ENCODE peak calls at places on chromosomes 5 and 9, in six cellular contexts. One of them, this sample, is unnamed.

GRCh38 chr9:132242621-132243155 is 80.8 kb downstream of the NTNG2 start:
- DNase-seq in IMR-90: no peak
- DNase-seq in AG04450: no peak
- DNase-seq in lower lobe of right lung: peak
- DNase-seq in pancreas: peak
- DNase-seq in body of pancreas: no peak
- DNase-seq in this sample: no peak

GRCh38 chr5:149583394-149583793 is 2.1 kb downstream of the ARHGEF37 start:
- DNase-seq in pancreas: no peak
- DNase-seq in IMR-90: no peak
- DNase-seq in AG04450: no peak
- DNase-seq in body of pancreas: peak
- DNase-seq in lower lobe of right lung: no peak
- DNase-seq in this sample: no peak

GRCh38 chr5:77843570-77844407 is 67.7 kb upstream of the TBCA start:
- DNase-seq in IMR-90: no peak
- DNase-seq in pancreas: no peak
- DNase-seq in lower lobe of right lung: no peak
- DNase-seq in AG04450: no peak
- DNase-seq in body of pancreas: no peak
- DNase-seq in this sample: no peak

GRCh38 chr5:86625148-86625547 is 7.4 kb downstream of the COX7C start:
- DNase-seq in pancreas: no peak
- DNase-seq in lower lobe of right lung: no peak
- DNase-seq in IMR-90: no peak
- DNase-seq in AG04450: no peak
- DNase-seq in body of pancreas: no peak
- DNase-seq in this sample: no peak

GRCh38 chr9:119004618-119004990 is 364.6 kb downstream of the BRINP1 start:
- DNase-seq in body of pancreas: peak
- DNase-seq in IMR-90: peak
- DNase-seq in pancreas: no peak
- DNase-seq in lower lobe of right lung: no peak
- DNase-seq in AG04450: no peak
- DNase-seq in this sample: peak

GRCh38 chr5:5353681-5354080 is 68.8 kb upstream of the ICE1 start:
- DNase-seq in body of pancreas: no peak
- DNase-seq in lower lobe of right lung: no peak
- DNase-seq in AG04450: no peak
- DNase-seq in IMR-90: no peak
- DNase-seq in pancreas: no peak
- DNase-seq in this sample: no peak

GRCh38 chr9:120212853-120213200 is 367.1 kb downstream of the CDK5RAP2 start:
- DNase-seq in lower lobe of right lung: no peak
- DNase-seq in IMR-90: no peak
- DNase-seq in body of pancreas: no peak
- DNase-seq in AG04450: no peak
- DNase-seq in pancreas: no peak
- DNase-seq in this sample: no peak

GRCh38 chr5:131628990-131629389 is 6.0 kb downstream of the RAPGEF6 start:
- DNase-seq in lower lobe of right lung: no peak
- DNase-seq in pancreas: no peak
- DNase-seq in AG04450: no peak
- DNase-seq in IMR-90: peak
- DNase-seq in body of pancreas: no peak
- DNase-seq in this sample: peak

GRCh38 chr9:114302727-114303126 is 20.2 kb upstream of the ORM1 start:
- DNase-seq in IMR-90: no peak
- DNase-seq in body of pancreas: no peak
- DNase-seq in lower lobe of right lung: peak
- DNase-seq in AG04450: no peak
- DNase-seq in pancreas: peak
- DNase-seq in this sample: no peak

GRCh38 chr9:82923410-82924242 is 139.3 kb downstream of the RASEF start:
- DNase-seq in pancreas: no peak
- DNase-seq in AG04450: no peak
- DNase-seq in lower lobe of right lung: no peak
- DNase-seq in IMR-90: no peak
- DNase-seq in body of pancreas: no peak
- DNase-seq in this sample: peak

GRCh38 chr5:178418471-178419010 is 171.7 kb downstream of the COL23A1 start:
- DNase-seq in AG04450: no peak
- DNase-seq in lower lobe of right lung: no peak
- DNase-seq in body of pancreas: no peak
- DNase-seq in IMR-90: no peak
- DNase-seq in pancreas: peak
- DNase-seq in this sample: no peak

GRCh38 chr9:88476491-88477271 is 58.3 kb upstream of the NXNL2 start:
- DNase-seq in lower lobe of right lung: no peak
- DNase-seq in AG04450: no peak
- DNase-seq in IMR-90: peak
- DNase-seq in pancreas: no peak
- DNase-seq in body of pancreas: no peak
- DNase-seq in this sample: peak

GRCh38 chr5:149149942-149150341 is 8.6 kb downstream of the ABLIM3 start:
- DNase-seq in lower lobe of right lung: no peak
- DNase-seq in AG04450: no peak
- DNase-seq in body of pancreas: no peak
- DNase-seq in pancreas: no peak
- DNase-seq in IMR-90: no peak
- DNase-seq in this sample: no peak

GRCh38 chr5:137218896-137219295 is 280.2 kb downstream of the SPOCK1 start:
- DNase-seq in lower lobe of right lung: no peak
- DNase-seq in IMR-90: no peak
- DNase-seq in AG04450: no peak
- DNase-seq in pancreas: no peak
- DNase-seq in body of pancreas: peak
- DNase-seq in this sample: no peak

GRCh38 chr5:174402224-174402812 is 322.1 kb upstream of the MSX2 start:
- DNase-seq in lower lobe of right lung: no peak
- DNase-seq in IMR-90: no peak
- DNase-seq in pancreas: no peak
- DNase-seq in AG04450: no peak
- DNase-seq in body of pancreas: no peak
- DNase-seq in this sample: no peak

GRCh38 chr5:125655156-125655555 is 768.1 kb upstream of the GRAMD2B start:
- DNase-seq in lower lobe of right lung: no peak
- DNase-seq in AG04450: no peak
- DNase-seq in pancreas: no peak
- DNase-seq in IMR-90: no peak
- DNase-seq in body of pancreas: no peak
- DNase-seq in this sample: no peak

GRCh38 chr9:121185178-121185745 is 16.4 kb downstream of the RAB14 start:
- DNase-seq in AG04450: no peak
- DNase-seq in lower lobe of right lung: no peak
- DNase-seq in IMR-90: no peak
- DNase-seq in body of pancreas: no peak
- DNase-seq in pancreas: no peak
- DNase-seq in this sample: no peak

GRCh38 chr5:171127314-171127713 is 181.7 kb upstream of the TLX3 start:
- DNase-seq in lower lobe of right lung: no peak
- DNase-seq in body of pancreas: no peak
- DNase-seq in AG04450: no peak
- DNase-seq in IMR-90: peak
- DNase-seq in pancreas: no peak
- DNase-seq in this sample: no peak

GRCh38 chr9:128118472-128118857 is 9.1 kb downstream of the PTGES2 start:
- DNase-seq in IMR-90: no peak
- DNase-seq in body of pancreas: no peak
- DNase-seq in pancreas: no peak
- DNase-seq in lower lobe of right lung: no peak
- DNase-seq in AG04450: no peak
- DNase-seq in this sample: no peak

GRCh38 chr5:53739111-53739510 is 178.7 kb downstream of the NDUFS4 start:
- DNase-seq in pancreas: no peak
- DNase-seq in body of pancreas: no peak
- DNase-seq in AG04450: no peak
- DNase-seq in IMR-90: no peak
- DNase-seq in lower lobe of right lung: no peak
- DNase-seq in this sample: no peak

GRCh38 chr5:119166026-119166425 is 95.1 kb downstream of the DMXL1 start:
- DNase-seq in body of pancreas: no peak
- DNase-seq in IMR-90: no peak
- DNase-seq in lower lobe of right lung: no peak
- DNase-seq in AG04450: no peak
- DNase-seq in pancreas: no peak
- DNase-seq in this sample: no peak

GRCh38 chr9:133237271-133237731 is 28.3 kb upstream of the OBP2B start:
- DNase-seq in body of pancreas: no peak
- DNase-seq in pancreas: no peak
- DNase-seq in IMR-90: no peak
- DNase-seq in lower lobe of right lung: peak
- DNase-seq in AG04450: no peak
- DNase-seq in this sample: peak

GRCh38 chr9:131701789-131702337 is 38.0 kb downstream of the RAPGEF1 start:
- DNase-seq in pancreas: no peak
- DNase-seq in IMR-90: peak
- DNase-seq in AG04450: no peak
- DNase-seq in lower lobe of right lung: no peak
- DNase-seq in body of pancreas: no peak
- DNase-seq in this sample: no peak

GRCh38 chr5:6461793-6462650 is 13.4 kb downstream of the UBE2QL1 start:
- DNase-seq in AG04450: no peak
- DNase-seq in body of pancreas: no peak
- DNase-seq in IMR-90: no peak
- DNase-seq in lower lobe of right lung: no peak
- DNase-seq in pancreas: no peak
- DNase-seq in this sample: no peak

GRCh38 chr5:6465831-6466790 is 17.5 kb downstream of the UBE2QL1 start:
- DNase-seq in body of pancreas: no peak
- DNase-seq in AG04450: no peak
- DNase-seq in IMR-90: no peak
- DNase-seq in pancreas: peak
- DNase-seq in lower lobe of right lung: no peak
- DNase-seq in this sample: no peak

GRCh38 chr5:6462671-6463070 is 14.0 kb downstream of the UBE2QL1 start:
- DNase-seq in pancreas: no peak
- DNase-seq in body of pancreas: no peak
- DNase-seq in AG04450: no peak
- DNase-seq in lower lobe of right lung: no peak
- DNase-seq in IMR-90: no peak
- DNase-seq in this sample: no peak

GRCh38 chr5:6466975-6467567 is 18.4 kb downstream of the UBE2QL1 start:
- DNase-seq in lower lobe of right lung: no peak
- DNase-seq in body of pancreas: no peak
- DNase-seq in pancreas: no peak
- DNase-seq in AG04450: no peak
- DNase-seq in IMR-90: no peak
- DNase-seq in this sample: no peak

GRCh38 chr5:6464441-6464840 is 15.8 kb downstream of the UBE2QL1 start:
- DNase-seq in pancreas: no peak
- DNase-seq in AG04450: no peak
- DNase-seq in lower lobe of right lung: no peak
- DNase-seq in body of pancreas: no peak
- DNase-seq in IMR-90: no peak
- DNase-seq in this sample: no peak
- H3K27ac ChIP-seq in pancreas: no peak
- H3K27ac ChIP-seq in AG04450: no peak
- H3K27ac ChIP-seq in lower lobe of right lung: no peak
- H3K27ac ChIP-seq in body of pancreas: no peak
- H3K27ac ChIP-seq in IMR-90: no peak
- H3K27ac ChIP-seq in this sample: no peak

GRCh38 chr9:90774682-90775081 is 26.9 kb upstream of the SYK start:
- DNase-seq in lower lobe of right lung: no peak
- DNase-seq in IMR-90: no peak
- DNase-seq in body of pancreas: no peak
- DNase-seq in AG04450: no peak
- DNase-seq in pancreas: no peak
- DNase-seq in this sample: no peak
- TF ChIP-seq CTCF in lower lobe of right lung: no peak
- TF ChIP-seq CTCF in IMR-90: no peak
- TF ChIP-seq CTCF in body of pancreas: no peak
- TF ChIP-seq CTCF in AG04450: no peak
- TF ChIP-seq CTCF in pancreas: no peak
- TF ChIP-seq CTCF in this sample: no peak

DNA sequence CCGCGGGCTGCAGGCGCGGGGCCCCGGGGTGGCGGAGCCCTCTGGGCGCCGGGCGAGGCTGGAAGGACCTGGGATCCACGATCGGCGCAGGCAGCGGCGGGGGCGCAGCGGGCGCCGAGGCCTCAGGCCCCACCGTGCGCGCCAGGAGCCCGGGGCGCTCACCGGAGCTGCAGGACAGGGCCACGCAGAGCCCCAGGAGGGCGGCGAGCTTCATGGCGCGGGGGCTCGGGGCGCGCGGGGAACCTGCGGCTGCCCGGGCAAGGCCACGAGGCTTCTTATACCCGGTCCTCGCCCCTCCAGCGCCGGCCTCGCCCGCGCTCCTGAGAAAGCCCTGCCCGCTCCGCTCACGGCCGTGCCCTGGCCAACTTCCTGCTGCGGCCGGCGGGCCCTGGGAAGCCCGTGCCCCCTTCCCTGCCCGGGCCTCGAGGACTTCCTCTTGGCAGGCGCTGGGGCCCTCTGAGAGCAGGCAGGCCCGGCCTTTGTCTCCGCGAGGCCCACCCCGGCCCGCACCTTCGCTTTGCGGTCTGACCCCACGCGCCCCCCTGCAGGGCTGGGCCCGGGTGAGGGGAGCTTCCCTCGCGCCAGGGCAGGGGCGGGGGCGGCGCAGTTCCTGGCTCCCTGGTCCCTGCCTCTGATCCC is at the start of gene SCGB3A1:
- DNase-seq in AG04450: no peak
- DNase-seq in body of pancreas: no peak
- DNase-seq in IMR-90: no peak
- DNase-seq in lower lobe of right lung: peak
- DNase-seq in pancreas: peak
- DNase-seq in this sample: no peak
- H3K4me3 ChIP-seq in AG04450: no peak
- H3K4me3 ChIP-seq in body of pancreas: no peak
- H3K4me3 ChIP-seq in IMR-90: no peak
- H3K4me3 ChIP-seq in lower lobe of right lung: peak
- H3K4me3 ChIP-seq in pancreas: peak
- H3K4me3 ChIP-seq in this sample: peak

DNA sequence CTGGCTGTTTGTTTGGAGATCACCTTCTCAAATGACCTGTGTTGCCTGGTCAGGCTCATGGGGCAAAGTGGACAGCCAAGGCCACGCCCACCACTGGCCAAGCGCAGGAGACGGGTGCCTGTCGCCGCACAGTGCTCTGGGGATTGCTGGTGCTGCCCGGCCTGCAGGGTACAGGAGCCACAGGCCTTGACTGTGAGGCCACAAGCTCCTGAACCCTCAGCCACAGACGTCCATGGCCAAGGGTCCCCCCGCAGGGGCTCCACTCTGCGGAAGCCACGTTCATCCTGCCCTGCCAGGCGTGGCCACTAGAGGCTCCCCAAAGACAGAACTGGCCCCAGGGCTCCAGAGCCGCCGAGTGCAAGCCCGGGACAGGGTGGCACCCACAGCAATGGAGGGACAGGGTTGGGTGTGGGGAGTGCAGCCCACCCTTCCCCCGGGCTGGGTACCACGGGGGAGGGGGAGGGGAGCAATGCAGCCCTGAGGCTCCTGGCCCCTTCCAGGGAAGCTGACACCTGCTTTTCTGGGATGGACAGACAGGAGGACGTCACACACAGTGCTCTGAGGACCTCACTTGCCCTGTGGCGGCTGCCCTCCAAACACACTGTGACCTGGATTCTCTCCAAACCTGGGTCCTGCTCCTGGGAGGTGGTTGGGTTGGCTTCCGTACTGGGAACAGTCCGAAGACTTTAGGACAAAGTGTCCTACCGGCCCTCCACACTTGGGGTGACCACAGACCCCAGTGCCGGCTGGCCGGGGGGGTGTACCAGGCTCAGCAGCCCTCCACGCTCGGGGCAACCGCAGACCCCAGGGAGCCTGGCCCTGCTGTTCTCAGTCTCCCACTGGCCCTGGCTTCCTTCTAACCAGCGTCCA is 21.5 kb downstream of the TPPP start:
- DNase-seq in IMR-90: peak
- DNase-seq in body of pancreas: peak
- DNase-seq in AG04450: peak
- DNase-seq in lower lobe of right lung: peak
- DNase-seq in pancreas: peak
- DNase-seq in this sample: peak
- H3K27ac ChIP-seq in IMR-90: no peak
- H3K27ac ChIP-seq in body of pancreas: no peak
- H3K27ac ChIP-seq in AG04450: no peak
- H3K27ac ChIP-seq in lower lobe of right lung: peak
- H3K27ac ChIP-seq in pancreas: no peak
- H3K27ac ChIP-seq in this sample: peak

This sample was measured in brain microvascular endothelial cell.